ENCODE peak calls at places on chromosomes 6 and 20, in four cellular contexts. G is AG04450; O is stimulated activated CD4-positive, alpha-beta T cell treated with anti-CD3 and anti-CD28 coated beads, Interleukin-2, amount 100 ng/mL, for 48 hours; N is GM12865. J is an unnamed sample.

GRCh38 chr6:142926494-142927273 is 18.3 kb downstream of the HIVEP2 start:
- DNase-seq in O (no peak), N (peak), G (no peak), J (peak)

GRCh38 chr20:60049601-60050000 is 91.4 kb downstream of the CDH26 start:
- DNase-seq in G (no peak), O (no peak), N (no peak), J (no peak)

GRCh38 chr6:130473886-130474285 is 108.1 kb downstream of the TMEM200A start:
- DNase-seq in N (no peak), O (no peak), G (no peak), J (no peak)

GRCh38 chr6:89430563-89430962 is 2.4 kb upstream of the ANKRD6 start:
- DNase-seq in N (no peak), G (no peak), O (no peak), J (no peak)

GRCh38 chr20:58233881-58234528 is 5.6 kb upstream of the ANKRD60 start:
- DNase-seq in G (no peak), N (peak), O (peak), J (no peak)

GRCh38 chr20:21322083-21322710 is 19.1 kb downstream of the XRN2 start:
- DNase-seq in N (no peak), G (no peak), O (no peak), J (no peak)

GRCh38 chr20:13158339-13158738 is 62.7 kb upstream of the ISM1 start:
- DNase-seq in G (no peak), O (no peak), N (no peak), J (no peak)

GRCh38 chr6:157586088-157586414 is 205.1 kb downstream of the ZDHHC14 start:
- DNase-seq in G (no peak), N (no peak), O (no peak), J (no peak)

GRCh38 chr6:55377150-55377549 is 49.9 kb downstream of the GFRAL start:
- DNase-seq in N (no peak), O (no peak), G (no peak), J (no peak)

J was measured in GM12891.